ENCODE peak calls at places on chromosomes 4 and X, in four cellular contexts. E is uterus, O is A549, C is breast epithelium. J is an unnamed sample.
A peak's percentile ranks its signal among the peaks of the same experiment; 100 is the strongest.

GRCh38 chr4:110106946-110107325 is 91.5 kb downstream of the ELOVL6 start:
- DNase-seq in E (no peak), O (peak; percentile 56), C (no peak), J (no peak)

GRCh38 chr4:61750810-61751209 is 550.7 kb downstream of the ADGRL3 start:
- DNase-seq in E (no peak), O (no peak), C (no peak), J (no peak)

GRCh38 chr4:17265139-17265538 is 246.8 kb downstream of the QDPR start:
- DNase-seq in E (no peak), O (no peak), C (no peak), J (no peak)

GRCh38 chr4:131721883-131722282 is 1427.2 kb upstream of the PCDH10 start:
- DNase-seq in E (no peak), O (no peak), C (no peak), J (no peak)

GRCh38 chr4:48461000-48461399 is 22.1 kb upstream of the SLC10A4 start:
- DNase-seq in E (no peak), O (no peak), C (no peak), J (no peak)

GRCh38 chr4:94126669-94127068 is 81.0 kb upstream of the SMARCAD1 start:
- DNase-seq in E (no peak), O (peak; percentile 7), C (no peak), J (no peak)

GRCh38 chrX:118802857-118803256 is 20.8 kb upstream of the ZCCHC12 start:
- DNase-seq in E (peak; percentile 22), O (no peak), C (no peak), J (no peak)

GRCh38 chr4:121189811-121190210 is 25.7 kb upstream of the TNIP3 start:
- DNase-seq in E (no peak), O (no peak), C (no peak), J (peak; percentile 43)

GRCh38 chr4:72430988-72431387 is 138.0 kb downstream of the ADAMTS3 start:
- DNase-seq in E (no peak), O (no peak), C (no peak), J (no peak)

GRCh38 chrX:18490816-18491215 is 65.4 kb downstream of the CDKL5 start:
- DNase-seq in E (no peak), O (no peak), C (no peak), J (no peak)

GRCh38 chr4:76943129-76943620 is 6.4 kb upstream of the SEPTIN11 start:
- DNase-seq in E (no peak), O (no peak), C (no peak), J (no peak)

GRCh38 chrX:116111934-116112595 is 58.5 kb upstream of the AGTR2 start:
- DNase-seq in E (no peak), O (no peak), C (no peak), J (no peak)

GRCh38 chr4:12137556-12137955 is 708.9 kb upstream of the HS3ST1 start:
- DNase-seq in E (no peak), O (no peak), C (no peak), J (no peak)

GRCh38 chrX:72254835-72255234 is 16.0 kb upstream of the ERCC6L start:
- DNase-seq in E (no peak), O (no peak), C (no peak), J (no peak)

GRCh38 chr4:14924945-14925344 is 77.3 kb upstream of the CPEB2 start:
- DNase-seq in E (no peak), O (no peak), C (no peak), J (no peak)

GRCh38 chr4:76726141-76726540 is 171.8 kb downstream of the SOWAHB start:
- DNase-seq in E (no peak), O (no peak), C (no peak), J (no peak)

GRCh38 chrX:2928127-2928582 is 984 bp downstream of the ARSD start:
- DNase-seq in E (no peak), O (no peak), C (peak; percentile 52), J (peak; percentile 20)

GRCh38 chr4:66169341-66169740 is 499.1 kb upstream of the EPHA5 start:
- DNase-seq in E (no peak), O (peak; percentile 4), C (no peak), J (no peak)

GRCh38 chrX:45381841-45382240 is 181.2 kb upstream of the DIPK2B start:
- DNase-seq in E (no peak), O (no peak), C (no peak), J (no peak)

GRCh38 chrX:129831486-129831885 is 12.2 kb downstream of the ZDHHC9 start:
- DNase-seq in E (no peak), O (no peak), C (no peak), J (no peak)

GRCh38 chr4:6076391-6076790 is 58.2 kb upstream of the C4orf50 start:
- DNase-seq in E (no peak), O (no peak), C (no peak), J (no peak)

GRCh38 chr4:8599091-8599460 is 6.5 kb downstream of the CPZ start:
- DNase-seq in E (no peak), O (no peak), C (no peak), J (no peak)

GRCh38 chr4:113145519-113146291 is 96.3 kb downstream of the ANK2 start:
- DNase-seq in E (no peak), O (no peak), C (no peak), J (no peak)

GRCh38 chrX:4588056-4588455 is 874.6 kb upstream of the PRKX start:
- DNase-seq in E (no peak), O (no peak), C (no peak), J (no peak)

GRCh38 chr4:126850286-126850685 is 782.5 kb upstream of the INTU start:
- DNase-seq in E (no peak), O (peak; percentile 85), C (no peak), J (no peak)

GRCh38 chr4:156665779-156666366 is 305.7 kb downstream of the PDGFC start:
- DNase-seq in E (no peak), O (no peak), C (no peak), J (no peak)

GRCh38 chr4:139416073-139416673 is 37.7 kb upstream of the RAB33B start:
- DNase-seq in E (no peak), O (peak; percentile 51), C (no peak), J (no peak)

GRCh38 chrX:135185795-135186443 is 14.7 kb upstream of the CT55 start:
- DNase-seq in E (no peak), O (peak; percentile 58), C (no peak), J (no peak)

GRCh38 chr4:102343964-102344519 is 1.2 kb downstream of the SLC39A8 start:
- DNase-seq in E (peak; percentile 31), O (no peak), C (no peak), J (no peak)
- TF ChIP-seq POLR2A in E (no peak), O (no peak), C (no peak), J (no peak)

GRCh38 chrX:77276742-77277141 is 170.4 kb upstream of the FGF16 start:
- DNase-seq in E (no peak), O (peak; percentile 3), C (no peak), J (no peak)
- TF ChIP-seq CTCF in E (no peak), O (no peak), C (no peak), J (no peak)

GRCh38 chr4:98334461-98334860 is 73.3 kb downstream of the RAP1GDS1 start:
- DNase-seq in E (no peak), O (no peak), C (no peak), J (no peak)
- H3K9me3 ChIP-seq in E (no peaks in the 10 kb centered on the region), O (no peaks in the 10 kb centered on the region), C (peaks cover 38% of the 10 kb centered on the region), J (no peaks in the 10 kb centered on the region)

GRCh38 chrX:66015152-66015827 is 24.6 kb downstream of the VSIG4 start:
- DNase-seq in E (no peak), O (no peak), C (no peak), J (peak; percentile 52)
- TF ChIP-seq POLR2A in E (no peak), O (no peak), C (no peak), J (no peak)

J was measured in Peyer's patch.